ENCODE peak calls at places on chromosomes 1 and 21, in eight cellular contexts. One of them, this sample, is unnamed.

GRCh38 chr1:54803761-54804470 is 2.8 kb upstream of the TTC22 start:
- DNase-seq in astrocyte of the cerebellum: no peak
- DNase-seq in mammary epithelial cell: no peak
- DNase-seq in fibroblast of the aortic adventitia: peak; percentile 76
- DNase-seq in GM23338: no peak
- DNase-seq in testis: peak; percentile 56
- DNase-seq in osteoblast: peak; percentile 98
- DNase-seq in BJ: no peak
- DNase-seq in this sample: peak; percentile 26

GRCh38 chr1:65371544-65371943 is 48.9 kb upstream of the LEPR start:
- DNase-seq in osteoblast: no peak
- DNase-seq in mammary epithelial cell: no peak
- DNase-seq in GM23338: no peak
- DNase-seq in fibroblast of the aortic adventitia: no peak
- DNase-seq in astrocyte of the cerebellum: no peak
- DNase-seq in testis: no peak
- DNase-seq in BJ: no peak
- DNase-seq in this sample: no peak

GRCh38 chr1:229064320-229064908 is 206.5 kb upstream of the RAB4A start:
- DNase-seq in BJ: no peak
- DNase-seq in fibroblast of the aortic adventitia: peak; percentile 17
- DNase-seq in astrocyte of the cerebellum: no peak
- DNase-seq in mammary epithelial cell: no peak
- DNase-seq in testis: no peak
- DNase-seq in GM23338: no peak
- DNase-seq in osteoblast: peak; percentile 71
- DNase-seq in this sample: no peak

GRCh38 chr1:87044840-87045239 is 130.4 kb downstream of the HS2ST1 start:
- DNase-seq in fibroblast of the aortic adventitia: no peak
- DNase-seq in GM23338: no peak
- DNase-seq in osteoblast: no peak
- DNase-seq in testis: no peak
- DNase-seq in BJ: no peak
- DNase-seq in astrocyte of the cerebellum: no peak
- DNase-seq in mammary epithelial cell: no peak
- DNase-seq in this sample: peak; percentile 78

GRCh38 chr1:10772711-10773110 is 23.7 kb downstream of the CASZ1 start:
- DNase-seq in astrocyte of the cerebellum: no peak
- DNase-seq in mammary epithelial cell: no peak
- DNase-seq in testis: no peak
- DNase-seq in GM23338: no peak
- DNase-seq in osteoblast: no peak
- DNase-seq in BJ: no peak
- DNase-seq in fibroblast of the aortic adventitia: no peak
- DNase-seq in this sample: no peak

GRCh38 chr1:150150511-150151021 is 850 bp downstream of the PLEKHO1 start:
- DNase-seq in mammary epithelial cell: peak; percentile 19
- DNase-seq in GM23338: peak; percentile 63
- DNase-seq in fibroblast of the aortic adventitia: peak; percentile 29
- DNase-seq in BJ: no peak
- DNase-seq in testis: peak; percentile 43
- DNase-seq in astrocyte of the cerebellum: no peak
- DNase-seq in osteoblast: peak; percentile 91
- DNase-seq in this sample: no peak

GRCh38 chr1:203244776-203245175 is 15.3 kb upstream of the CHIT1 start:
- DNase-seq in GM23338: no peak
- DNase-seq in mammary epithelial cell: no peak
- DNase-seq in fibroblast of the aortic adventitia: no peak
- DNase-seq in BJ: no peak
- DNase-seq in astrocyte of the cerebellum: no peak
- DNase-seq in osteoblast: no peak
- DNase-seq in testis: no peak
- DNase-seq in this sample: no peak

GRCh38 chr1:44862829-44863406 is 19.9 kb upstream of the PTCH2 start:
- DNase-seq in GM23338: no peak
- DNase-seq in mammary epithelial cell: no peak
- DNase-seq in astrocyte of the cerebellum: no peak
- DNase-seq in fibroblast of the aortic adventitia: peak; percentile 93
- DNase-seq in testis: no peak
- DNase-seq in osteoblast: peak; percentile 91
- DNase-seq in BJ: no peak
- DNase-seq in this sample: no peak

GRCh38 chr1:175978926-175979325 is 228.2 kb downstream of the COP1 start:
- DNase-seq in fibroblast of the aortic adventitia: no peak
- DNase-seq in mammary epithelial cell: no peak
- DNase-seq in testis: no peak
- DNase-seq in osteoblast: peak; percentile 1
- DNase-seq in astrocyte of the cerebellum: no peak
- DNase-seq in GM23338: no peak
- DNase-seq in BJ: no peak
- DNase-seq in this sample: no peak

GRCh38 chr1:227897704-227898438 is 49.9 kb downstream of the WNT9A start:
- DNase-seq in astrocyte of the cerebellum: no peak
- DNase-seq in fibroblast of the aortic adventitia: no peak
- DNase-seq in GM23338: no peak
- DNase-seq in osteoblast: no peak
- DNase-seq in BJ: no peak
- DNase-seq in testis: peak; percentile 7
- DNase-seq in mammary epithelial cell: no peak
- DNase-seq in this sample: no peak

GRCh38 chr1:41474490-41475271 is 9.8 kb downstream of the EDN2 start:
- DNase-seq in testis: peak; percentile 60
- DNase-seq in GM23338: peak; percentile 28
- DNase-seq in astrocyte of the cerebellum: no peak
- DNase-seq in BJ: no peak
- DNase-seq in fibroblast of the aortic adventitia: no peak
- DNase-seq in mammary epithelial cell: no peak
- DNase-seq in osteoblast: peak; percentile 43
- DNase-seq in this sample: no peak

GRCh38 chr1:200409203-200409760 is 554 bp downstream of the ZNF281 start:
- DNase-seq in GM23338: peak; percentile 57
- DNase-seq in mammary epithelial cell: no peak
- DNase-seq in osteoblast: peak; percentile 69
- DNase-seq in testis: peak; percentile 54
- DNase-seq in fibroblast of the aortic adventitia: peak; percentile 30
- DNase-seq in BJ: no peak
- DNase-seq in astrocyte of the cerebellum: no peak
- DNase-seq in this sample: peak; percentile 54

GRCh38 chr21:44547656-44548331 is 3.5 kb downstream of the KRTAP10-2 start:
- DNase-seq in fibroblast of the aortic adventitia: no peak
- DNase-seq in GM23338: no peak
- DNase-seq in mammary epithelial cell: no peak
- DNase-seq in astrocyte of the cerebellum: no peak
- DNase-seq in osteoblast: peak; percentile 55
- DNase-seq in BJ: no peak
- DNase-seq in testis: no peak
- DNase-seq in this sample: no peak

GRCh38 chr1:12053752-12054548 is 9.2 kb upstream of the TNFRSF8 start:
- DNase-seq in GM23338: no peak
- DNase-seq in osteoblast: peak; percentile 25
- DNase-seq in testis: no peak
- DNase-seq in astrocyte of the cerebellum: no peak
- DNase-seq in fibroblast of the aortic adventitia: peak; percentile 30
- DNase-seq in BJ: no peak
- DNase-seq in mammary epithelial cell: peak; percentile 25
- DNase-seq in this sample: peak; percentile 92

GRCh38 chr1:185646202-185646683 is 87.9 kb upstream of the HMCN1 start:
- DNase-seq in mammary epithelial cell: peak; percentile 99
- DNase-seq in fibroblast of the aortic adventitia: peak; percentile 98
- DNase-seq in GM23338: peak; percentile 94
- DNase-seq in testis: peak; percentile 52
- DNase-seq in astrocyte of the cerebellum: peak; percentile 99
- DNase-seq in osteoblast: peak; percentile 92
- DNase-seq in BJ: peak; percentile 98
- DNase-seq in this sample: no peak

GRCh38 chr1:15141933-15142647 is 11.5 kb upstream of the TMEM51 start:
- DNase-seq in mammary epithelial cell: peak; percentile 63
- DNase-seq in GM23338: no peak
- DNase-seq in fibroblast of the aortic adventitia: peak; percentile 80
- DNase-seq in osteoblast: peak; percentile 82
- DNase-seq in BJ: no peak
- DNase-seq in astrocyte of the cerebellum: peak; percentile 86
- DNase-seq in testis: no peak
- DNase-seq in this sample: no peak

DNA sequence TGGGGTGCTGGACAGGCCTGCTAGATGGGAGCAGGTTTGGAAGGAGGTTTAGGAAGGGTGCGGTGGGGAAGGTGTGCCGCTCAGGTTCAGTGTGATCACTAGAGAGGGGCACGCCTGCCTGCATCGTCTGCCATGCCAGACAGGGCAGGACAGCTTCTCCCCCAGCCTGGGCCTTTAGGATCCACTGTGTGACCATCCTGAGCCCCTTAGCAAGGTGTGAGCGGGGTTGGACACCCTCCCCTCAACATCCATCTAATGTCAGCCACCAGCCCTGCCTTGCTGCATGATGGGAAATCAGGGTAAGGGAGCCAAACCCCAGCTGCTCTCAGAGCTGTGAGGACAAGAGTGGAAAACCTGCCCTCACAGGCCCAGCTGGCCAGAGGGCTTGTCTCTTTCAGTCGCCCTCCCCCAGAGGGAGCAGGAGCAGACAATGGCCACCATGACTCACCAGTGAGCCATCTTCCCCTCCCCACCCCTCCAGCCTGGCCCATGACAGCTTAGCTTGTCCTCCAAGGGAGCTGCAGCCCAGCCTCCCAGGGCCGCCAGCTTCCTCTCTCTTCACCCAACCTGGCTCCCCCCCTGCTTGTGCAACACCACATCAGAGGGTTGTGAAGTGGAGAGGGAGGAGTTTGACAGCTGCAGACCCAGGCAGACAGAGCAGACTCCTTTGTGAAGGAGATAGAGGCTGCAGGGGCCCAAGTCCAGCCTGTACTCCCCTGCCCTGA is 37.0 kb downstream of the NUAK2 start:
- DNase-seq in osteoblast: peak; percentile 96
- DNase-seq in mammary epithelial cell: peak; percentile 100
- DNase-seq in astrocyte of the cerebellum: peak; percentile 86
- DNase-seq in GM23338: peak; percentile 82
- DNase-seq in BJ: peak; percentile 92
- DNase-seq in fibroblast of the aortic adventitia: peak; percentile 95
- DNase-seq in testis: peak; percentile 77
- DNase-seq in this sample: peak; percentile 85
- TF ChIP-seq CTCF in osteoblast: no peak
- TF ChIP-seq CTCF in mammary epithelial cell: no peak
- TF ChIP-seq CTCF in astrocyte of the cerebellum: peak; percentile 3
- TF ChIP-seq CTCF in GM23338: peak; percentile 8
- TF ChIP-seq CTCF in BJ: peak; percentile 44
- TF ChIP-seq CTCF in fibroblast of the aortic adventitia: peak; percentile 9
- TF ChIP-seq CTCF in testis: no peak
- TF ChIP-seq CTCF in this sample: no peak

DNA sequence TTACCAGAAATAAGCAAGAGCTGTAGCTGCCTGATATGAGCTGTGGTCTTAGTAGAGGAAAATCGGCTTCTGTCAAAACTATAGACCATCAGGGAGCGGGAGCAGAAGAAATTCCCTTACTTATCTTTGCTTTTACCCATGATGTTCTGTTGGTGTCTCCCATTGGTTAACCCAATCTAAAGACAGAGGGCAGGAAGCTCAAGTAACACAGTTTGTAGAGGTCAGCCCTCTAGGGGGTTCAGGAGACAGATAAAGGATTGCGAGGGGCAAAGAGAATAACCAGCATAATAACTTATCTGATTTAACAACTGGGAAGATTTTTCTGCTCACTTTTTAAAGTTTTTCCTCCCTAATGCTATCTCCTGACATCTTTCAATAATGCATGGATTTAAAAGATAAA is 142.4 kb downstream of the NTMT2 start:
- DNase-seq in BJ: no peak
- DNase-seq in osteoblast: no peak
- DNase-seq in mammary epithelial cell: no peak
- DNase-seq in fibroblast of the aortic adventitia: no peak
- DNase-seq in GM23338: peak; percentile 56
- DNase-seq in testis: no peak
- DNase-seq in astrocyte of the cerebellum: no peak
- DNase-seq in this sample: no peak
- TF ChIP-seq CTCF in BJ: no peak
- TF ChIP-seq CTCF in osteoblast: no peak
- TF ChIP-seq CTCF in mammary epithelial cell: no peak
- TF ChIP-seq CTCF in fibroblast of the aortic adventitia: no peak
- TF ChIP-seq CTCF in GM23338: peak; percentile 42
- TF ChIP-seq CTCF in testis: no peak
- TF ChIP-seq CTCF in astrocyte of the cerebellum: no peak
- TF ChIP-seq CTCF in this sample: no peak

DNA sequence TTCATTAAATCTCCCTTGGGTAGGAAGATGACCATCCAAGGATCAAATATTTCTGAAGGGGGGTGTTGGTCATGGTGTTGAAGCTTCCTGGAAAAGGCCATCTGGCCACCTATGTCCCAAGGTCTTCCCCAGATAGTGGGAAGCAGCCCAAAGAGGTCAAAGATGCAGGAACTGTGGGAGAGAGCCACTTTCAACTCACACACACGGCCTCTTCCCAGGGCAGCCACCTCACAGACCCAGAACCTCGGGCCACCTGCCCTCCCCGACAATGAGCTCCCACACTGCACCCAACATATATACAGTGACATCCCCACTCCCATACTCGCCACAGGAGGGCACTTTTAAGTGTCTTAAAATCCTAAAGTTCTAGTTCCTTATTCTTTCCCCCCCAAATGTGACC is 164.5 kb upstream of the ETV3 start:
- DNase-seq in BJ: no peak
- DNase-seq in fibroblast of the aortic adventitia: no peak
- DNase-seq in GM23338: no peak
- DNase-seq in mammary epithelial cell: no peak
- DNase-seq in testis: no peak
- DNase-seq in astrocyte of the cerebellum: no peak
- DNase-seq in osteoblast: no peak
- DNase-seq in this sample: no peak
- TF ChIP-seq CTCF in BJ: no peak
- TF ChIP-seq CTCF in fibroblast of the aortic adventitia: no peak
- TF ChIP-seq CTCF in GM23338: no peak
- TF ChIP-seq CTCF in mammary epithelial cell: no peak
- TF ChIP-seq CTCF in testis: no peak
- TF ChIP-seq CTCF in astrocyte of the cerebellum: no peak
- TF ChIP-seq CTCF in osteoblast: no peak
- TF ChIP-seq CTCF in this sample: no peak

GRCh38 chr1:35642472-35642955 is 1.2 kb upstream of the PSMB2 start:
- DNase-seq in mammary epithelial cell: no peak
- DNase-seq in osteoblast: no peak
- DNase-seq in testis: no peak
- DNase-seq in BJ: no peak
- DNase-seq in astrocyte of the cerebellum: no peak
- DNase-seq in GM23338: no peak
- DNase-seq in fibroblast of the aortic adventitia: no peak
- DNase-seq in this sample: no peak
- TF ChIP-seq CTCF in mammary epithelial cell: no peak
- TF ChIP-seq CTCF in osteoblast: no peak
- TF ChIP-seq CTCF in testis: no peak
- TF ChIP-seq CTCF in BJ: no peak
- TF ChIP-seq CTCF in astrocyte of the cerebellum: no peak
- TF ChIP-seq CTCF in GM23338: no peak
- TF ChIP-seq CTCF in fibroblast of the aortic adventitia: no peak
- TF ChIP-seq CTCF in this sample: no peak

DNA sequence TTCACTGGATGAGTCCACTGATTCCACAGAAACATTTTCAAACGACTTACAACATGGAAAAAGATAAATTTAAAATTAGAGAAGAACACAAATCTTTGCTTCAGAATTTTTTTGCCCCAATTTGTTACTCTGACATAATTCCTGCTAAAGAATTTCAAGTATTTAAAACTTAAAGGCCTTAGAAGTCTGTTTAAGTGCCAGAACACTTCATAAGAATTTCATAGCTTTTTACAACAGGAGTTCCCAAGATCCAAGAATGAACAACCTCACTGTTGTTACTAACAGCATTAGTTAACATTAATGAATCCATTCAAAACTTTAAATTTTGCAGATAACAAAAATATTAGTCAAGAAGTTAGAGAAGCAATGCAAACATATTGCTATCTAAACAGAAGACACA is 31.7 kb downstream of the ARHGAP29 start:
- DNase-seq in osteoblast: no peak
- DNase-seq in mammary epithelial cell: no peak
- DNase-seq in BJ: no peak
- DNase-seq in GM23338: no peak
- DNase-seq in fibroblast of the aortic adventitia: no peak
- DNase-seq in testis: no peak
- DNase-seq in astrocyte of the cerebellum: no peak
- DNase-seq in this sample: no peak
- TF ChIP-seq CTCF in osteoblast: no peak
- TF ChIP-seq CTCF in mammary epithelial cell: no peak
- TF ChIP-seq CTCF in BJ: no peak
- TF ChIP-seq CTCF in GM23338: no peak
- TF ChIP-seq CTCF in fibroblast of the aortic adventitia: no peak
- TF ChIP-seq CTCF in testis: no peak
- TF ChIP-seq CTCF in astrocyte of the cerebellum: no peak
- TF ChIP-seq CTCF in this sample: no peak

This sample was measured in GM12865.